ENCODE peak calls at places on chromosomes 2 and 18, in four cellular contexts. One of them, this sample, is unnamed.
A peak's percentile ranks its signal among the peaks of the same experiment; 100 is the strongest.

GRCh38 chr2:11533278-11534077 is at the start of gene GREB1:
- DNase-seq in PC-9: no peak
- DNase-seq in neural crest cell: no peak
- DNase-seq in IMR-90: no peak
- DNase-seq in this sample: no peak

GRCh38 chr2:240132651-240132980 is 3.5 kb downstream of the COPS9 start:
- DNase-seq in neural crest cell: no peak
- DNase-seq in PC-9: no peak
- DNase-seq in IMR-90: no peak
- DNase-seq in this sample: no peak

GRCh38 chr18:23871410-23871809 is 143.1 kb upstream of the TTC39C start:
- DNase-seq in IMR-90: no peak
- DNase-seq in neural crest cell: no peak
- DNase-seq in PC-9: peak; percentile 66
- DNase-seq in this sample: no peak

GRCh38 chr2:128301021-128301420 is 17.6 kb downstream of the HS6ST1 start:
- DNase-seq in IMR-90: no peak
- DNase-seq in PC-9: no peak
- DNase-seq in neural crest cell: no peak
- DNase-seq in this sample: no peak

GRCh38 chr2:120204022-120204405 is 19.2 kb downstream of the TMEM185B start:
- DNase-seq in IMR-90: no peak
- DNase-seq in neural crest cell: no peak
- DNase-seq in PC-9: no peak
- DNase-seq in this sample: no peak

GRCh38 chr18:63881851-63882250 is 5.7 kb upstream of the SERPINB2 start:
- DNase-seq in PC-9: no peak
- DNase-seq in neural crest cell: no peak
- DNase-seq in IMR-90: peak; percentile 65
- DNase-seq in this sample: no peak

GRCh38 chr2:30371772-30372373 is 75.2 kb upstream of the LCLAT1 start:
- DNase-seq in PC-9: no peak
- DNase-seq in IMR-90: no peak
- DNase-seq in neural crest cell: no peak
- DNase-seq in this sample: no peak

GRCh38 chr2:58870704-58871103 is 629.6 kb upstream of the FANCL start:
- DNase-seq in neural crest cell: no peak
- DNase-seq in PC-9: no peak
- DNase-seq in IMR-90: peak; percentile 2
- DNase-seq in this sample: no peak

GRCh38 chr18:3002766-3003165 is 10.2 kb downstream of the LPIN2 start:
- DNase-seq in PC-9: no peak
- DNase-seq in neural crest cell: no peak
- DNase-seq in IMR-90: no peak
- DNase-seq in this sample: no peak

GRCh38 chr2:71672011-71672639 is 218.8 kb downstream of the DYSF start:
- DNase-seq in PC-9: no peak
- DNase-seq in neural crest cell: no peak
- DNase-seq in IMR-90: no peak
- DNase-seq in this sample: no peak

GRCh38 chr18:76957384-76958355 is 135.3 kb downstream of the ZNF236 start:
- DNase-seq in PC-9: no peak
- DNase-seq in IMR-90: no peak
- DNase-seq in neural crest cell: no peak
- DNase-seq in this sample: no peak

GRCh38 chr2:149872041-149872440 is 284.5 kb upstream of the MMADHC start:
- DNase-seq in PC-9: no peak
- DNase-seq in IMR-90: no peak
- DNase-seq in neural crest cell: no peak
- DNase-seq in this sample: no peak

GRCh38 chr2:46632349-46632748 is 153.0 kb downstream of the TMEM247 start:
- DNase-seq in PC-9: no peak
- DNase-seq in neural crest cell: no peak
- DNase-seq in IMR-90: peak; percentile 77
- DNase-seq in this sample: no peak

GRCh38 chr2:238141541-238142318 is 3.3 kb downstream of the KLHL30 start:
- DNase-seq in neural crest cell: no peak
- DNase-seq in PC-9: peak; percentile 96
- DNase-seq in IMR-90: no peak
- DNase-seq in this sample: no peak

GRCh38 chr18:48006415-48007175 is 76.1 kb upstream of the SMAD2 start:
- DNase-seq in IMR-90: no peak
- DNase-seq in PC-9: no peak
- DNase-seq in neural crest cell: no peak
- DNase-seq in this sample: no peak

GRCh38 chr2:167100526-167100925 is 212.2 kb downstream of the XIRP2 start:
- DNase-seq in PC-9: no peak
- DNase-seq in IMR-90: peak; percentile 40
- DNase-seq in neural crest cell: no peak
- DNase-seq in this sample: no peak

GRCh38 chr2:71901466-71901865 is 246.2 kb downstream of the CYP26B1 start:
- DNase-seq in neural crest cell: no peak
- DNase-seq in PC-9: no peak
- DNase-seq in IMR-90: no peak
- DNase-seq in this sample: no peak

GRCh38 chr2:69601179-69601612 is 42.3 kb downstream of the AAK1 start:
- DNase-seq in PC-9: peak; percentile 2
- DNase-seq in IMR-90: peak; percentile 97
- DNase-seq in neural crest cell: no peak
- DNase-seq in this sample: no peak

GRCh38 chr2:217872319-217872718 is 130.5 kb downstream of the TNS1 start:
- DNase-seq in PC-9: no peak
- DNase-seq in IMR-90: no peak
- DNase-seq in neural crest cell: no peak
- DNase-seq in this sample: no peak
- TF ChIP-seq CTCF in PC-9: no peak
- TF ChIP-seq CTCF in IMR-90: no peak
- TF ChIP-seq CTCF in neural crest cell: peak; percentile 44
- TF ChIP-seq CTCF in this sample: no peak

DNA sequence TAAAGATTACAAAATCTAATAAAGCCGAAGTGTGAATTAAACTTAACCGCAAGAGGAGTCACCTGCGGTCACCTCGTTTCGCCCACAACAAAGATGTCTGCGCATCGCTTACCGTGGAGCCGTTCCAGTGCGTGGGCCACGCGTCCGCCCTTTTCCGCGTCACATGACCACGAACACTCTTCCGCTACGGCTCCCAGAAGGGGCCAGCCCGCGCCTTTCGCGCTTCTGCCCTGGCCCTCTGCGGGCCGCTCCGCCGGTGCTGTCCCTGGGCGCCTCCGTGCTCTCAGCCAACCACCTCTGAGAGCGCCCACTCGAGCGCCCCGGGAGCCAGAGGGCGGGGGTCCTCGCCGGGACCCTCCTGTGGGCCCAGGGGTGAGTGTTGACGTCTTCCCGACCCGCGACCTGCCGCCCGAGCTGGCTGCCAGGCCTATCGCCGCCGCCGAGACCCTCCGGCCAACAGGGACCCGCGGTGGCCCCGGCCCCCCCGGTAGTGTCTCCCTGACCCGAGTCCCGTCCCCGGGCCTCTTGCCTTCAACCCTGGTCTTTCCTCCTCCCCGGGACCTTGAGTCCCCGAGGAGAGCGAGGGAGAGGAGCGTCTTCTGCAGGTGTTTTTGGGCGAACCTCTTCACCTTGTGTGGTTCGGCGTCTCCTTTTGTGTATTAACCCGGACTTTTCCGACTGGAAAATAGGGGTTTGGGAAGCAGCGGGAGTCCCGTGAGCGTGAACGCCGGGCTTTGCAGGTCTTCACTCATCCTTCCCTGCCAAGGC is at the start of gene MFF:
- DNase-seq in IMR-90: peak; percentile 91
- DNase-seq in neural crest cell: peak; percentile 81
- DNase-seq in PC-9: peak; percentile 86
- DNase-seq in this sample: peak; percentile 69
- TF ChIP-seq CTCF in IMR-90: no peak
- TF ChIP-seq CTCF in neural crest cell: no peak
- TF ChIP-seq CTCF in PC-9: peak; percentile 43
- TF ChIP-seq CTCF in this sample: no peak

DNA sequence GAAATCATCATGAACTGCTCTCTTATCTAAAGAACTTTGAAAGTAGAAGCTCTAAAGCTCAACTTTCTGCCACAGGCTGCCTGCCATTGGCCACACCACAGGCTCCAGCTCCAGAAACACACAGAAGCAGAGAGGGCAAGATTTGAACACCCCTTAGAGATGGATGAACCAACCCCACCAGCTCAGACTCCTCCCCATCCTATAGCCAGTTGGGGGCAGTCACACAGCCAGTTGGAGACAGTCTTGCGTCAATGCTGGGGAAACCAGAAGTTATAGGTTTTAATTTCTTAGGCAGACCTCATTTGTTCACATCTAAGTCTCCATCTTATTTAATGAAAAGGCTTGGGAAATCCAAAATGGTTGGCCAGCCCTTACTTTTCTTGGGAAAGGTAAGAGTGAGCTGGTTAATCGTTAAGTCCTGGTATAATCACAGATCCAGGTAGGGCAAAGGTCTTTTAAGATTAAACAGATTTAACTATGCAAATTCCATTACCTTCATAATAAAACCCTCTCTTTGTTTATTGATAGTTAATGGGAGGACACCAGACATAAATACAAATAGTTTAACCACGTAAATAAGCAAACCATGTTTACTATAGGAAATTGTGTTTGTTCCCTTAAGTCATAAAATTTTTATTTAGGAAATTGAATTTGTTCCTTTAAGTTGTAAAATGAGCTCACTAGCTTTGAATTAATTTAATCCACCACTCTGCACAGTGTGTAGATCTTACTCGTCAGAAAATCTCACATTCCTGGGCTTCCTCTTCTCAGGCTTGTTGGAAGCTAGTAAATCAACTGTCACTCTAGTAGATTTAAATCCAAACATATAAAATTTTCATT is 28.0 kb downstream of the MRO start:
- DNase-seq in IMR-90: no peak
- DNase-seq in neural crest cell: no peak
- DNase-seq in PC-9: no peak
- DNase-seq in this sample: no peak
- TF ChIP-seq CTCF in IMR-90: no peak
- TF ChIP-seq CTCF in neural crest cell: no peak
- TF ChIP-seq CTCF in PC-9: no peak
- TF ChIP-seq CTCF in this sample: no peak

GRCh38 chr2:65638438-65638837 is 206.0 kb upstream of the SPRED2 start:
- DNase-seq in PC-9: no peak
- DNase-seq in IMR-90: no peak
- DNase-seq in neural crest cell: no peak
- DNase-seq in this sample: no peak
- TF ChIP-seq CTCF in PC-9: peak; percentile 39
- TF ChIP-seq CTCF in IMR-90: no peak
- TF ChIP-seq CTCF in neural crest cell: peak; percentile 46
- TF ChIP-seq CTCF in this sample: no peak

GRCh38 chr2:111135910-111136297 is 15.2 kb downstream of the BCL2L11 start:
- DNase-seq in IMR-90: peak; percentile 40
- DNase-seq in neural crest cell: no peak
- DNase-seq in PC-9: no peak
- DNase-seq in this sample: no peak
- TF ChIP-seq CTCF in IMR-90: peak; percentile 5
- TF ChIP-seq CTCF in neural crest cell: peak; percentile 20
- TF ChIP-seq CTCF in PC-9: no peak
- TF ChIP-seq CTCF in this sample: peak; percentile 2

GRCh38 chr2:219626540-219626939 is 890 bp upstream of the SLC4A3 start:
- DNase-seq in IMR-90: no peak
- DNase-seq in neural crest cell: no peak
- DNase-seq in PC-9: no peak
- DNase-seq in this sample: no peak

GRCh38 chr2:219628235-219628985 is 980 bp downstream of the SLC4A3 start:
- DNase-seq in IMR-90: no peak
- DNase-seq in neural crest cell: no peak
- DNase-seq in PC-9: no peak
- DNase-seq in this sample: no peak

GRCh38 chr2:219625179-219625578 is 2.3 kb upstream of the SLC4A3 start:
- DNase-seq in PC-9: no peak
- DNase-seq in neural crest cell: no peak
- DNase-seq in IMR-90: no peak
- DNase-seq in this sample: no peak

GRCh38 chr2:219628986-219629901 is 1.8 kb downstream of the SLC4A3 start:
- DNase-seq in IMR-90: no peak
- DNase-seq in PC-9: no peak
- DNase-seq in neural crest cell: no peak
- DNase-seq in this sample: no peak

GRCh38 chr2:219627105-219628100 is at the start of gene SLC4A3:
- DNase-seq in IMR-90: peak; percentile 19
- DNase-seq in PC-9: peak; percentile 38
- DNase-seq in neural crest cell: no peak
- DNase-seq in this sample: peak; percentile 72
- TF ChIP-seq CTCF in IMR-90: no peak
- TF ChIP-seq CTCF in PC-9: no peak
- TF ChIP-seq CTCF in neural crest cell: peak; percentile 24
- TF ChIP-seq CTCF in this sample: no peak